ENCODE peak calls at places on chromosomes 4 and X, in nine cellular contexts. One of them, this sample, is unnamed.

GRCh38 chrX:133437356-133437755 is 22.1 kb upstream of the GPC4 start:
- DNase-seq in MM.1S: no peak
- DNase-seq in body of pancreas: no peak
- DNase-seq in adrenal gland: no peak
- DNase-seq in lower leg skin: no peak
- DNase-seq in BE2C: no peak
- DNase-seq in neural crest cell: no peak
- DNase-seq in progenitor cell of endocrine pancreas: no peak
- DNase-seq in bronchial epithelial cell: no peak
- DNase-seq in this sample: no peak

GRCh38 chr4:5827108-5828004 is 65.5 kb downstream of the CRMP1 start:
- DNase-seq in body of pancreas: no peak
- DNase-seq in neural crest cell: no peak
- DNase-seq in adrenal gland: peak; percentile 16
- DNase-seq in progenitor cell of endocrine pancreas: no peak
- DNase-seq in lower leg skin: no peak
- DNase-seq in bronchial epithelial cell: no peak
- DNase-seq in MM.1S: no peak
- DNase-seq in BE2C: no peak
- DNase-seq in this sample: no peak

GRCh38 chr4:128107766-128108165 is 46.7 kb downstream of the LARP1B start:
- DNase-seq in MM.1S: no peak
- DNase-seq in BE2C: no peak
- DNase-seq in neural crest cell: no peak
- DNase-seq in progenitor cell of endocrine pancreas: no peak
- DNase-seq in adrenal gland: no peak
- DNase-seq in bronchial epithelial cell: no peak
- DNase-seq in body of pancreas: no peak
- DNase-seq in lower leg skin: no peak
- DNase-seq in this sample: no peak

GRCh38 chr4:176286728-176287127 is 17.7 kb upstream of the ASB5 start:
- DNase-seq in lower leg skin: no peak
- DNase-seq in bronchial epithelial cell: no peak
- DNase-seq in MM.1S: no peak
- DNase-seq in body of pancreas: no peak
- DNase-seq in adrenal gland: no peak
- DNase-seq in BE2C: no peak
- DNase-seq in progenitor cell of endocrine pancreas: no peak
- DNase-seq in neural crest cell: no peak
- DNase-seq in this sample: no peak

GRCh38 chr4:157447195-157447594 is 226.7 kb downstream of the GRIA2 start:
- DNase-seq in adrenal gland: no peak
- DNase-seq in progenitor cell of endocrine pancreas: no peak
- DNase-seq in lower leg skin: no peak
- DNase-seq in bronchial epithelial cell: peak; percentile 32
- DNase-seq in BE2C: no peak
- DNase-seq in neural crest cell: no peak
- DNase-seq in body of pancreas: no peak
- DNase-seq in MM.1S: no peak
- DNase-seq in this sample: no peak

GRCh38 chr4:177596035-177596434 is 153.8 kb upstream of the AGA start:
- DNase-seq in body of pancreas: peak; percentile 45
- DNase-seq in adrenal gland: peak; percentile 80
- DNase-seq in bronchial epithelial cell: peak; percentile 85
- DNase-seq in progenitor cell of endocrine pancreas: no peak
- DNase-seq in MM.1S: no peak
- DNase-seq in lower leg skin: peak; percentile 85
- DNase-seq in BE2C: peak; percentile 76
- DNase-seq in neural crest cell: no peak
- DNase-seq in this sample: no peak

GRCh38 chr4:1045595-1046201 is 34.3 kb downstream of the FGFRL1 start:
- DNase-seq in neural crest cell: no peak
- DNase-seq in progenitor cell of endocrine pancreas: no peak
- DNase-seq in lower leg skin: no peak
- DNase-seq in bronchial epithelial cell: no peak
- DNase-seq in adrenal gland: no peak
- DNase-seq in MM.1S: no peak
- DNase-seq in body of pancreas: no peak
- DNase-seq in BE2C: no peak
- DNase-seq in this sample: no peak

GRCh38 chr4:48025005-48025404 is 8.4 kb downstream of the NIPAL1 start:
- DNase-seq in neural crest cell: no peak
- DNase-seq in adrenal gland: no peak
- DNase-seq in BE2C: no peak
- DNase-seq in body of pancreas: no peak
- DNase-seq in lower leg skin: no peak
- DNase-seq in MM.1S: no peak
- DNase-seq in progenitor cell of endocrine pancreas: no peak
- DNase-seq in bronchial epithelial cell: peak; percentile 29
- DNase-seq in this sample: no peak

GRCh38 chr4:71498002-71498401 is 159.2 kb downstream of the SLC4A4 start:
- DNase-seq in adrenal gland: no peak
- DNase-seq in progenitor cell of endocrine pancreas: no peak
- DNase-seq in body of pancreas: no peak
- DNase-seq in MM.1S: no peak
- DNase-seq in bronchial epithelial cell: peak; percentile 23
- DNase-seq in lower leg skin: no peak
- DNase-seq in BE2C: no peak
- DNase-seq in neural crest cell: no peak
- DNase-seq in this sample: no peak

GRCh38 chr4:79563218-79563617 is 155.2 kb upstream of the GK2 start:
- DNase-seq in lower leg skin: no peak
- DNase-seq in body of pancreas: no peak
- DNase-seq in bronchial epithelial cell: no peak
- DNase-seq in BE2C: no peak
- DNase-seq in adrenal gland: no peak
- DNase-seq in MM.1S: no peak
- DNase-seq in neural crest cell: no peak
- DNase-seq in progenitor cell of endocrine pancreas: no peak
- DNase-seq in this sample: no peak

GRCh38 chr4:15667006-15667405 is 11.8 kb upstream of the FBXL5 start:
- DNase-seq in progenitor cell of endocrine pancreas: no peak
- DNase-seq in body of pancreas: no peak
- DNase-seq in adrenal gland: no peak
- DNase-seq in lower leg skin: no peak
- DNase-seq in MM.1S: no peak
- DNase-seq in neural crest cell: no peak
- DNase-seq in BE2C: no peak
- DNase-seq in bronchial epithelial cell: no peak
- DNase-seq in this sample: no peak

GRCh38 chrX:69153060-69153730 is 12.1 kb downstream of the PJA1 start:
- DNase-seq in MM.1S: no peak
- DNase-seq in adrenal gland: peak; percentile 7
- DNase-seq in bronchial epithelial cell: peak; percentile 79
- DNase-seq in progenitor cell of endocrine pancreas: no peak
- DNase-seq in neural crest cell: peak; percentile 55
- DNase-seq in lower leg skin: peak; percentile 79
- DNase-seq in BE2C: no peak
- DNase-seq in body of pancreas: no peak
- DNase-seq in this sample: no peak

GRCh38 chr4:175916636-175917351 is 104.7 kb upstream of the GPM6A start:
- DNase-seq in bronchial epithelial cell: no peak
- DNase-seq in body of pancreas: no peak
- DNase-seq in BE2C: no peak
- DNase-seq in MM.1S: no peak
- DNase-seq in lower leg skin: no peak
- DNase-seq in neural crest cell: no peak
- DNase-seq in progenitor cell of endocrine pancreas: no peak
- DNase-seq in adrenal gland: no peak
- DNase-seq in this sample: no peak

GRCh38 chrX:39532761-39533160 is 565.0 kb downstream of the BCOR start:
- DNase-seq in adrenal gland: no peak
- DNase-seq in lower leg skin: peak; percentile 54
- DNase-seq in body of pancreas: no peak
- DNase-seq in MM.1S: no peak
- DNase-seq in neural crest cell: no peak
- DNase-seq in bronchial epithelial cell: no peak
- DNase-seq in progenitor cell of endocrine pancreas: no peak
- DNase-seq in BE2C: no peak
- DNase-seq in this sample: no peak

GRCh38 chr4:79540143-79540542 is 132.1 kb upstream of the GK2 start:
- DNase-seq in MM.1S: no peak
- DNase-seq in BE2C: peak; percentile 17
- DNase-seq in adrenal gland: no peak
- DNase-seq in body of pancreas: no peak
- DNase-seq in lower leg skin: no peak
- DNase-seq in bronchial epithelial cell: no peak
- DNase-seq in progenitor cell of endocrine pancreas: no peak
- DNase-seq in neural crest cell: no peak
- DNase-seq in this sample: no peak

GRCh38 chr4:84965558-84966381 is 720 bp downstream of the WDFY3 start:
- DNase-seq in bronchial epithelial cell: no peak
- DNase-seq in MM.1S: no peak
- DNase-seq in lower leg skin: peak; percentile 88
- DNase-seq in BE2C: peak; percentile 72
- DNase-seq in body of pancreas: peak; percentile 41
- DNase-seq in adrenal gland: peak; percentile 45
- DNase-seq in progenitor cell of endocrine pancreas: peak; percentile 59
- DNase-seq in neural crest cell: peak; percentile 60
- DNase-seq in this sample: peak; percentile 32

GRCh38 chr4:176335421-176335820 is 15.7 kb downstream of the SPCS3 start:
- DNase-seq in adrenal gland: no peak
- DNase-seq in BE2C: no peak
- DNase-seq in lower leg skin: no peak
- DNase-seq in MM.1S: no peak
- DNase-seq in body of pancreas: no peak
- DNase-seq in progenitor cell of endocrine pancreas: no peak
- DNase-seq in bronchial epithelial cell: peak; percentile 54
- DNase-seq in neural crest cell: no peak
- DNase-seq in this sample: no peak

DNA sequence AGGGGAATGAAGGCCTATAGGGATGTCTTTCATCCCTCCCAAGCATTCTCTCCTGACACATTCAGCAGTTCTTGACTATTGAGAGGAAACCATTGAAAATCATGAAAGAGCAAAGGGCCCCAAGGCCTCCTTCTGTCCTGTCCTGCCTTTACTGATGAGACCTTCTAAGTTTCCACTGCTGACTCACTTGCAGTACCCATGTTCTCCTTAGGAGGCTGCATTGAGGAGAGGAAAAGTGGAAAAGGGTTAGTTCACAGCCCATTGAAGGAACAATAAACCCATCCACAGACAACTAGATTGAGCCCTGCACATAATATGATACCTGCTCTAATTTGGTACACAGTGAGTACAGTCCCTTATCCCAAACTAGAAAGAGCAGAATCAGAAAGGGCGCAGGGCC is 115.1 kb upstream of the PNPLA4 start:
- DNase-seq in body of pancreas: no peak
- DNase-seq in neural crest cell: no peak
- DNase-seq in lower leg skin: no peak
- DNase-seq in bronchial epithelial cell: peak; percentile 53
- DNase-seq in MM.1S: no peak
- DNase-seq in adrenal gland: no peak
- DNase-seq in BE2C: no peak
- DNase-seq in progenitor cell of endocrine pancreas: no peak
- DNase-seq in this sample: no peak
- TF ChIP-seq CTCF in body of pancreas: no peak
- TF ChIP-seq CTCF in neural crest cell: peak; percentile 47
- TF ChIP-seq CTCF in lower leg skin: no peak
- TF ChIP-seq CTCF in bronchial epithelial cell: peak; percentile 33
- TF ChIP-seq CTCF in MM.1S: no peak
- TF ChIP-seq CTCF in adrenal gland: peak; percentile 27
- TF ChIP-seq CTCF in BE2C: peak; percentile 23
- TF ChIP-seq CTCF in progenitor cell of endocrine pancreas: peak; percentile 43
- TF ChIP-seq CTCF in this sample: no peak

DNA sequence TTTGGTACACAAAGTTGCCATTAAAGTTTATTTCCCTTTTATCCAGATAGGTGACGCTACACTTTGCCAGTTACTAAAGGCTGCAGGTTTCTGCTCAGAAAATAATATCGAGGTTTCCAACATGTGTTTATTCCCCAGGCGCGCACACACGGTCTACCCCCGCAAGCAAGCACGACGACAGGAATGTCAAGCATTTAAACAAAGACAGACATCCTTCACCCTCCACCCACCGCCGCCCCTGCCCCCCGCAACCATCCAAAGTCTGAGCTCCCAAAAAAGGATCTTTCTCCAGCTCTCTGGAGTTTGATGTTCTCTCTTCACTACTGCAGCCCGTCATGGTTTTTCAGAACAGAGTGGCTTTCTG is 1.3 kb upstream of the PCDH7 start:
- DNase-seq in MM.1S: no peak
- DNase-seq in body of pancreas: no peak
- DNase-seq in BE2C: no peak
- DNase-seq in neural crest cell: peak; percentile 8
- DNase-seq in progenitor cell of endocrine pancreas: no peak
- DNase-seq in adrenal gland: no peak
- DNase-seq in bronchial epithelial cell: peak; percentile 40
- DNase-seq in lower leg skin: no peak
- DNase-seq in this sample: peak; percentile 33
- TF ChIP-seq CTCF in MM.1S: peak; percentile 12
- TF ChIP-seq CTCF in body of pancreas: no peak
- TF ChIP-seq CTCF in BE2C: peak; percentile 51
- TF ChIP-seq CTCF in neural crest cell: no peak
- TF ChIP-seq CTCF in progenitor cell of endocrine pancreas: no peak
- TF ChIP-seq CTCF in adrenal gland: no peak
- TF ChIP-seq CTCF in bronchial epithelial cell: peak; percentile 43
- TF ChIP-seq CTCF in lower leg skin: no peak
- TF ChIP-seq CTCF in this sample: no peak

GRCh38 chrX:30275498-30275897 is 28.6 kb downstream of the MAGEB1 start:
- DNase-seq in adrenal gland: peak; percentile 3
- DNase-seq in bronchial epithelial cell: peak; percentile 21
- DNase-seq in BE2C: no peak
- DNase-seq in body of pancreas: no peak
- DNase-seq in lower leg skin: no peak
- DNase-seq in progenitor cell of endocrine pancreas: no peak
- DNase-seq in MM.1S: no peak
- DNase-seq in neural crest cell: no peak
- DNase-seq in this sample: no peak
- TF ChIP-seq CTCF in adrenal gland: peak; percentile 48
- TF ChIP-seq CTCF in bronchial epithelial cell: peak; percentile 32
- TF ChIP-seq CTCF in BE2C: no peak
- TF ChIP-seq CTCF in body of pancreas: no peak
- TF ChIP-seq CTCF in lower leg skin: no peak
- TF ChIP-seq CTCF in progenitor cell of endocrine pancreas: peak; percentile 53
- TF ChIP-seq CTCF in MM.1S: peak; percentile 19
- TF ChIP-seq CTCF in neural crest cell: peak; percentile 66
- TF ChIP-seq CTCF in this sample: no peak

GRCh38 chr4:135277116-135277979 is 1075.8 kb upstream of the PABPC4L start:
- DNase-seq in lower leg skin: no peak
- DNase-seq in MM.1S: no peak
- DNase-seq in body of pancreas: no peak
- DNase-seq in progenitor cell of endocrine pancreas: no peak
- DNase-seq in bronchial epithelial cell: no peak
- DNase-seq in BE2C: no peak
- DNase-seq in adrenal gland: no peak
- DNase-seq in neural crest cell: no peak
- DNase-seq in this sample: no peak

GRCh38 chr4:135269125-135269772 is 1067.7 kb upstream of the PABPC4L start:
- DNase-seq in body of pancreas: no peak
- DNase-seq in neural crest cell: no peak
- DNase-seq in MM.1S: no peak
- DNase-seq in adrenal gland: no peak
- DNase-seq in BE2C: no peak
- DNase-seq in bronchial epithelial cell: no peak
- DNase-seq in lower leg skin: no peak
- DNase-seq in progenitor cell of endocrine pancreas: no peak
- DNase-seq in this sample: no peak

GRCh38 chr4:135277980-135278315 is 1076.4 kb upstream of the PABPC4L start:
- DNase-seq in bronchial epithelial cell: no peak
- DNase-seq in neural crest cell: no peak
- DNase-seq in body of pancreas: no peak
- DNase-seq in MM.1S: no peak
- DNase-seq in progenitor cell of endocrine pancreas: no peak
- DNase-seq in BE2C: no peak
- DNase-seq in lower leg skin: no peak
- DNase-seq in adrenal gland: no peak
- DNase-seq in this sample: no peak

GRCh38 chr4:135274461-135274860 is 1072.9 kb upstream of the PABPC4L start:
- DNase-seq in body of pancreas: no peak
- DNase-seq in BE2C: no peak
- DNase-seq in lower leg skin: no peak
- DNase-seq in bronchial epithelial cell: no peak
- DNase-seq in progenitor cell of endocrine pancreas: no peak
- DNase-seq in MM.1S: no peak
- DNase-seq in adrenal gland: no peak
- DNase-seq in neural crest cell: no peak
- DNase-seq in this sample: no peak
- TF ChIP-seq CTCF in body of pancreas: no peak
- TF ChIP-seq CTCF in BE2C: no peak
- TF ChIP-seq CTCF in lower leg skin: no peak
- TF ChIP-seq CTCF in bronchial epithelial cell: no peak
- TF ChIP-seq CTCF in progenitor cell of endocrine pancreas: no peak
- TF ChIP-seq CTCF in MM.1S: no peak
- TF ChIP-seq CTCF in adrenal gland: no peak
- TF ChIP-seq CTCF in neural crest cell: no peak
- TF ChIP-seq CTCF in this sample: no peak